ENCODE peak calls at places on chromosome 19, in four cellular contexts. One of them, this sample, is unnamed.

GRCh38 chr19:36006955-36007354 is 1.7 kb downstream of the SYNE4 start:
- DNase-seq in spleen: no peak
- DNase-seq in fibroblast of lung: no peak
- DNase-seq in ascending aorta: no peak
- DNase-seq in this sample: no peak

GRCh38 chr19:37654118-37654517 is 1.1 kb downstream of the ZFP30 start:
- DNase-seq in fibroblast of lung: no peak
- DNase-seq in spleen: no peak
- DNase-seq in ascending aorta: no peak
- DNase-seq in this sample: no peak

GRCh38 chr19:36266375-36266961 is 51.6 kb downstream of the ZNF146 start:
- DNase-seq in fibroblast of lung: no peak
- DNase-seq in ascending aorta: no peak
- DNase-seq in spleen: no peak
- DNase-seq in this sample: no peak

GRCh38 chr19:35911790-35912189 is 3.7 kb upstream of the TYROBP start:
- DNase-seq in ascending aorta: no peak
- DNase-seq in fibroblast of lung: no peak
- DNase-seq in spleen: peak
- DNase-seq in this sample: no peak

GRCh38 chr19:29685326-29685725 is 20.1 kb downstream of the PLEKHF1 start:
- DNase-seq in spleen: peak
- DNase-seq in ascending aorta: no peak
- DNase-seq in fibroblast of lung: peak
- DNase-seq in this sample: no peak

GRCh38 chr19:1237754-1238372 is at the start of gene CBARP:
- DNase-seq in ascending aorta: no peak
- DNase-seq in spleen: no peak
- DNase-seq in fibroblast of lung: no peak
- DNase-seq in this sample: no peak

GRCh38 chr19:6610934-6611370 is 20.0 kb upstream of the CD70 start:
- DNase-seq in spleen: no peak
- DNase-seq in ascending aorta: no peak
- DNase-seq in fibroblast of lung: peak
- DNase-seq in this sample: no peak

GRCh38 chr19:55474269-55475265 is 1.9 kb upstream of the ZNF628 start:
- DNase-seq in fibroblast of lung: no peak
- DNase-seq in spleen: no peak
- DNase-seq in ascending aorta: no peak
- DNase-seq in this sample: no peak

GRCh38 chr19:33810821-33811220 is 14.2 kb downstream of the KCTD15 start:
- DNase-seq in fibroblast of lung: no peak
- DNase-seq in ascending aorta: no peak
- DNase-seq in spleen: peak
- DNase-seq in this sample: no peak

GRCh38 chr19:38183227-38183914 is 40.7 kb downstream of the DPF1 start:
- DNase-seq in spleen: no peak
- DNase-seq in ascending aorta: no peak
- DNase-seq in fibroblast of lung: peak
- DNase-seq in this sample: no peak

GRCh38 chr19:35349614-35350521 is 2.2 kb downstream of the FFAR1 start:
- DNase-seq in fibroblast of lung: no peak
- DNase-seq in spleen: peak
- DNase-seq in ascending aorta: no peak
- DNase-seq in this sample: no peak

DNA sequence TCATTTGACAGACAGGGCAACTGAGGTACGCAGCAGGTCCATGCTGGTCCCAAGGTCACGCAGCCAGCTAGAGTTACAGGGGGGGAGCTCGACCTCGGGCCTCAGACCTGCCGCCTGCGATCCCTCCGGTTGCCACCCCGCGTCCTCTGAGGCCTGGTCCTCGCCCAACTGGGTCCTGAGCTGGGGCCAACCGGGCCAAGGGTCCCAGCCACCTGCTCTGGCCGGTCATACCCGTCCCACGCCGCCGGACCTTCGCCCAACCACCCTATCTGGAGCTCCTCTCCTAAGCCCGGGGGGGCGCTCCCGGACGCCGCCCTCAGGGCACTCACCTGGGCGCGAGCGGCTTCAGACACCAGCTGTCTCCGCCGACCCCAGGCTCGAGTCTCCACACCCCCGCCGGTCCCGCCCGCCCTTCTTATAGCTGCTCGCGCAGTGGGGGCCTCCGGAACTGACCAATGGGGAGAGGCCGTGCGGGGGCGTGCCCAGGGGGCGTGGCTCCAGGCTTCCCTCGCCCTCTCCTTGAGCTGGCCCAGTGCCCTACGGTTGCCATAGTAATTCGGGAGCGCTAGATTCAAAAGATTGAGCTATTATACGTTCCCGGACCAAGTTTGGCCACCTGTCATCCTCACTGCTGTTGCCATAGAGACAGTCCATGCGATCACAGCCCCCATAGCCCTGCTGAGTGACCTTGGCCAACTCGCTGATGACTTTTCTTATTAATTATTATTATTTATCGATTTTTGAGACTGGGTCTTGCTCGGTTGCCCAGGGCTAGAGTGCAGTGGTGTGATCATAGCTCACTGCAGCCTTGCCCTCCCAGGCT is at the start of gene PLIN5:
- DNase-seq in spleen: peak
- DNase-seq in ascending aorta: no peak
- DNase-seq in fibroblast of lung: peak
- DNase-seq in this sample: no peak
- TF ChIP-seq CTCF in spleen: no peak
- TF ChIP-seq CTCF in ascending aorta: no peak
- TF ChIP-seq CTCF in fibroblast of lung: no peak
- TF ChIP-seq CTCF in this sample: no peak

DNA sequence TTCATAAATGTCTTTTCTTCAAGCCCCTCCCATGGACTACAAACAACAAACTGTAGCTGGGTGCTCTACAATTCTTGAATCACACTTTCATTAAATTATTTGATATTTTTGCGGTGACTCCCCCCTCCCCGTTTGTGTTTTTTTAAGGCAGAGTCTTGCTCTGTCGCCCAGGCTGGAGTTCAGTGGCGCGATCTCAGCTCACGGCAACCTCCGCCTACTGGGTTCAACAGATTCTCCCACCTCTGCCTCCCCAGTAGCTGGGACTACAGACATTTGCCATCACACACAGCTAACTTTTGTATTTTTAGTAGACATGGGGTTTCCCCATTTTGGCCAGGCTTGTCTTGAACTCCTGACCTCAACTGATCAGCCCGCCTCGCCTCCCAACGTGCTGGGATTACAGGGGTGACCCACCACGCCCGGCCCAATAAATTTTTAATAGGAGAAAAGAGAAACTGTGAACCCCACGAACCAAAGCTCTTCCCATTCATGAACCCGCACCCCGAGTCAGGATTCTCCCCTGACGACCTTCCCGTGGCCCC is 705 bp downstream of the ZNF506 start:
- DNase-seq in spleen: no peak
- DNase-seq in fibroblast of lung: no peak
- DNase-seq in ascending aorta: no peak
- DNase-seq in this sample: peak
- H3K4me3 ChIP-seq in spleen: peak
- H3K4me3 ChIP-seq in fibroblast of lung: peak
- H3K4me3 ChIP-seq in ascending aorta: peak
- H3K4me3 ChIP-seq in this sample: peak

GRCh38 chr19:32558607-32559228 is 22.3 kb upstream of the PDCD5 start:
- DNase-seq in fibroblast of lung: no peak
- DNase-seq in ascending aorta: no peak
- DNase-seq in spleen: peak
- DNase-seq in this sample: no peak

GRCh38 chr19:32567486-32567885 is 13.5 kb upstream of the PDCD5 start:
- DNase-seq in spleen: no peak
- DNase-seq in ascending aorta: no peak
- DNase-seq in fibroblast of lung: no peak
- DNase-seq in this sample: no peak

GRCh38 chr19:32566246-32566830 is 14.7 kb upstream of the PDCD5 start:
- DNase-seq in fibroblast of lung: peak
- DNase-seq in ascending aorta: no peak
- DNase-seq in spleen: no peak
- DNase-seq in this sample: no peak

DNA sequence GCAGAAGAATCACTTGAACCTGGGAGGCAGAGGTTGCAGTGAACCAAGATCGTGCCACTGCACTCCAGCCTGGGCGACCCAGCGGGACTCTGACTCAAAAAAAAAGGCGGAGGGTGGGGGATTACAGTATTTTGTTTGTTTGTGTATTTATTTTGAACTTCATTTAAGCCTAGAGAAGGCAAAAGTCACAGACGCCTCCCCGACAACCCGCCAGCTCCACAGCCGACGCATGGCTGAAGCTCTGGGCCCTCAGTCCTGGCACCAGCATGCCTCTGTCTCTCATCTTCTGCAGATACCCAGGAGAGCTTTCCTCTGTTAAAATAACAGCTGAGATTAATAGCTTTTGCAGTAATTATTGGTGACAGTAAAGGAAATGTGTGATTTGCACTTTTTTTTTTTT is 17.2 kb upstream of the PDCD5 start:
- DNase-seq in ascending aorta: no peak
- DNase-seq in spleen: no peak
- DNase-seq in fibroblast of lung: no peak
- DNase-seq in this sample: no peak
- TF ChIP-seq CTCF in ascending aorta: no peak
- TF ChIP-seq CTCF in spleen: no peak
- TF ChIP-seq CTCF in fibroblast of lung: no peak
- TF ChIP-seq CTCF in this sample: no peak

GRCh38 chr19:41888926-41889325 is 5.9 kb downstream of the ARHGEF1 start:
- DNase-seq in spleen: no peak
- DNase-seq in ascending aorta: no peak
- DNase-seq in fibroblast of lung: no peak
- DNase-seq in this sample: no peak
- H3K4me3 ChIP-seq in spleen: no peak
- H3K4me3 ChIP-seq in ascending aorta: no peak
- H3K4me3 ChIP-seq in fibroblast of lung: no peak
- H3K4me3 ChIP-seq in this sample: no peak

GRCh38 chr19:10871711-10872550 is 578 bp downstream of the CARM1 start:
- DNase-seq in spleen: peak
- DNase-seq in fibroblast of lung: no peak
- DNase-seq in ascending aorta: no peak
- DNase-seq in this sample: no peak
- TF ChIP-seq CTCF in spleen: no peak
- TF ChIP-seq CTCF in fibroblast of lung: no peak
- TF ChIP-seq CTCF in ascending aorta: no peak
- TF ChIP-seq CTCF in this sample: peak

GRCh38 chr19:13016628-13017305 is 21.5 kb downstream of the NFIX start:
- DNase-seq in ascending aorta: no peak
- DNase-seq in spleen: no peak
- DNase-seq in fibroblast of lung: no peak
- DNase-seq in this sample: no peak
- H3K4me3 ChIP-seq in ascending aorta: peak
- H3K4me3 ChIP-seq in spleen: no peak
- H3K4me3 ChIP-seq in fibroblast of lung: peak
- H3K4me3 ChIP-seq in this sample: no peak

DNA sequence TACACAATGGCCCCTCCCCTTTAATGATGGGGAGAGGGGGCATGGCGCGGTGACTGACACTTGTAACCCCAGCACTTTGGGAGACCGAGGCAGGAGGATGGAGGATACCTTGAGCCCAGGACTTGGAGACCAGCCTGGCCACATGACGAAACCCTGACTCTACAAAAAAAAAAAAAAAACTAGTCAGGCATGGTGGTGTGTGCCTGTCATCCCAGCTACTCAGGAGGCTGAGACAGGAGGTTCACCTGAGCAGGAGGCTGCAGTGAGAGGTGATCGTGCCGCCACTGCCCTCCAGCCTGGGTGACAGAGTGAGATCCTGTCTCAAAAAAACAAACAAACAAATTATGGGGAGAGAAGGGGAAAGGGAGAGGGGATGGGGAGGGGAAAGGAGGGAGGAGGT is 13.8 kb upstream of the ZBTB7A start:
- DNase-seq in ascending aorta: no peak
- DNase-seq in fibroblast of lung: no peak
- DNase-seq in spleen: no peak
- DNase-seq in this sample: no peak
- TF ChIP-seq CTCF in ascending aorta: no peak
- TF ChIP-seq CTCF in fibroblast of lung: no peak
- TF ChIP-seq CTCF in spleen: no peak
- TF ChIP-seq CTCF in this sample: no peak

GRCh38 chr19:15201374-15202023 is 704 bp upstream of the NOTCH3 start:
- DNase-seq in spleen: no peak
- DNase-seq in ascending aorta: no peak
- DNase-seq in fibroblast of lung: no peak
- DNase-seq in this sample: no peak
- H3K4me3 ChIP-seq in spleen: no peak
- H3K4me3 ChIP-seq in ascending aorta: peak
- H3K4me3 ChIP-seq in fibroblast of lung: no peak
- H3K4me3 ChIP-seq in this sample: no peak

GRCh38 chr19:45882652-45883585 is 3.0 kb downstream of the IRF2BP1 start:
- DNase-seq in ascending aorta: no peak
- DNase-seq in fibroblast of lung: peak
- DNase-seq in spleen: peak
- DNase-seq in this sample: peak

GRCh38 chr19:45881909-45882528 is 3.9 kb downstream of the IRF2BP1 start:
- DNase-seq in fibroblast of lung: no peak
- DNase-seq in ascending aorta: no peak
- DNase-seq in spleen: no peak
- DNase-seq in this sample: no peak

GRCh38 chr19:45884682-45885555 is 1.0 kb downstream of the IRF2BP1 start:
- DNase-seq in fibroblast of lung: no peak
- DNase-seq in spleen: peak
- DNase-seq in ascending aorta: no peak
- DNase-seq in this sample: no peak

GRCh38 chr19:45883881-45884681 is 1.9 kb downstream of the IRF2BP1 start:
- DNase-seq in spleen: peak
- DNase-seq in ascending aorta: no peak
- DNase-seq in fibroblast of lung: no peak
- DNase-seq in this sample: no peak

GRCh38 chr19:45883586-45883880 is 2.4 kb downstream of the IRF2BP1 start:
- DNase-seq in fibroblast of lung: no peak
- DNase-seq in spleen: no peak
- DNase-seq in ascending aorta: no peak
- DNase-seq in this sample: no peak
- TF ChIP-seq CTCF in fibroblast of lung: no peak
- TF ChIP-seq CTCF in spleen: peak
- TF ChIP-seq CTCF in ascending aorta: no peak
- TF ChIP-seq CTCF in this sample: no peak

GRCh38 chr19:48615145-48616040 is 517 bp upstream of the FAM83E start:
- DNase-seq in ascending aorta: no peak
- DNase-seq in spleen: peak
- DNase-seq in fibroblast of lung: no peak
- DNase-seq in this sample: no peak

GRCh38 chr19:48614436-48615144 is at the start of gene FAM83E:
- DNase-seq in fibroblast of lung: no peak
- DNase-seq in spleen: peak
- DNase-seq in ascending aorta: no peak
- DNase-seq in this sample: no peak

GRCh38 chr19:48616491-48617056 is 1.7 kb upstream of the FAM83E start:
- DNase-seq in ascending aorta: no peak
- DNase-seq in fibroblast of lung: no peak
- DNase-seq in spleen: peak
- DNase-seq in this sample: no peak

GRCh38 chr19:48617146-48617937 is 1.6 kb downstream of the RPL18 start:
- DNase-seq in spleen: peak
- DNase-seq in ascending aorta: no peak
- DNase-seq in fibroblast of lung: peak
- DNase-seq in this sample: no peak

DNA sequence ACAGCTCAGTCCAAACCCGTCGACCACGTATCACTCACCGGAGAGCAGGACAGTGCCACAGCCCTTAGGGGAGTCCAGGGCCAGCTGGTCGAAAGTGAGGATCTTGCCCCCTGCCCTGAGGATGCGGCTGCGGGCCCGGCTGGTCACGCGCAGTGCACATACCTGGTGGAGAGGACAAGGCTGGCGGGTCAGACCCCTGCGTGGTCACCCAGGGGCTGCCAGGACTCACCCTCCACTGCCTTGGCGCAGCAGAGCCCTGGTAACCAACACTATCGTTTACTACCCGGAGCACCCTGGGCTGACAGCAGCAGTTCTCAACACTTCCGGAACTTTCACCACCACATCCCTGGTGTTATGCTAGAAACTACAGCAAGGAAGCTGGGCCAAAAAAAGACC is 1.2 kb upstream of the FAM83E start:
- DNase-seq in fibroblast of lung: no peak
- DNase-seq in spleen: peak
- DNase-seq in ascending aorta: no peak
- DNase-seq in this sample: no peak
- H3K4me3 ChIP-seq in fibroblast of lung: no peak
- H3K4me3 ChIP-seq in spleen: no peak
- H3K4me3 ChIP-seq in ascending aorta: no peak
- H3K4me3 ChIP-seq in this sample: no peak